ENCODE peak calls at places on chromosomes 5 and 9, in nine cellular contexts. D, W, S, V, F, I, N, Y and R are unnamed samples.

GRCh38 chr5:137360607-137361006 is 138.5 kb downstream of the SPOCK1 start:
- DNase-seq in D (no peak), W (no peak), S (no peak), V (no peak), F (no peak), I (peak), N (no peak), Y (no peak), R (no peak)

GRCh38 chr5:156838966-156839365 is 11.1 kb upstream of the PPP1R2B start:
- DNase-seq in D (no peak), W (no peak), S (no peak), V (no peak), F (no peak), I (no peak), N (no peak), Y (no peak), R (no peak)

GRCh38 chr5:116528519-116529234 is 45.9 kb downstream of the SEMA6A start:
- DNase-seq in D (no peak), W (no peak), S (no peak), V (no peak), F (no peak), I (no peak), N (peak), Y (no peak), R (no peak)

GRCh38 chr9:136807281-136808074 is at the start of gene RABL6:
- DNase-seq in D (peak), W (peak), S (peak), V (peak), F (peak), I (peak), N (peak), Y (peak), R (peak)

GRCh38 chr9:133873006-133873780 is 118.9 kb downstream of the VAV2 start:
- DNase-seq in D (no peak), W (no peak), S (no peak), V (no peak), F (peak), I (no peak), N (no peak), Y (no peak), R (no peak)

GRCh38 chr5:180084638-180085561 is 13.3 kb upstream of the RNF130 start:
- DNase-seq in D (no peak), W (no peak), S (no peak), V (peak), F (no peak), I (no peak), N (peak), Y (no peak), R (no peak)

GRCh38 chr5:153753645-153754432 is 263.4 kb downstream of the GRIA1 start:
- DNase-seq in D (no peak), W (no peak), S (no peak), V (no peak), F (peak), I (no peak), N (no peak), Y (no peak), R (no peak)

GRCh38 chr5:74953961-74954720 is 88.0 kb upstream of the FAM169A start:
- DNase-seq in D (no peak), W (peak), S (no peak), V (no peak), F (peak), I (peak), N (no peak), Y (no peak), R (peak)

GRCh38 chr5:115262066-115262404 is 642 bp downstream of the PGGT1B start:
- DNase-seq in D (no peak), W (peak), S (peak), V (no peak), F (peak), I (peak), N (peak), Y (no peak), R (no peak)

GRCh38 chr5:149528661-149529060 is 22.6 kb downstream of the CSNK1A1 start:
- DNase-seq in D (no peak), W (no peak), S (no peak), V (no peak), F (no peak), I (no peak), N (no peak), Y (no peak), R (no peak)

GRCh38 chr9:18263367-18263766 is 210.6 kb upstream of the ADAMTSL1 start:
- DNase-seq in D (no peak), W (no peak), S (no peak), V (no peak), F (no peak), I (no peak), N (no peak), Y (no peak), R (no peak)

GRCh38 chr9:79707589-79707988 is 135.8 kb downstream of the TLE4 start:
- DNase-seq in D (no peak), W (no peak), S (no peak), V (no peak), F (no peak), I (no peak), N (no peak), Y (no peak), R (no peak)

GRCh38 chr5:34923694-34924461 is 5.5 kb upstream of the DNAJC21 start:
- DNase-seq in D (no peak), W (peak), S (no peak), V (no peak), F (peak), I (peak), N (no peak), Y (no peak), R (peak)

GRCh38 chr9:112135706-112136105 is 39.4 kb downstream of the SUSD1 start:
- DNase-seq in D (no peak), W (no peak), S (no peak), V (no peak), F (peak), I (peak), N (no peak), Y (no peak), R (no peak)

GRCh38 chr5:18305288-18305899 is 671.1 kb downstream of the TAF11L14 start:
- DNase-seq in D (no peak), W (peak), S (no peak), V (no peak), F (peak), I (peak), N (peak), Y (no peak), R (peak)

GRCh38 chr5:87069974-87070608 is 197.6 kb upstream of the RASA1 start:
- DNase-seq in D (no peak), W (peak), S (no peak), V (peak), F (peak), I (peak), N (peak), Y (no peak), R (peak)
- TF ChIP-seq CTCF in D (peak), W (peak), S (no peak), V (no peak), F (peak), I (peak), N (peak), Y (no peak), R (peak)

GRCh38 chr5:13613621-13614020 is 330.9 kb downstream of the DNAH5 start:
- DNase-seq in D (no peak), W (no peak), S (no peak), V (no peak), F (no peak), I (no peak), N (no peak), Y (no peak), R (no peak)
- TF ChIP-seq CTCF in D (no peak), W (no peak), S (no peak), V (no peak), F (no peak), I (no peak), N (no peak), Y (no peak), R (no peak)

GRCh38 chr5:10793785-10794184 is 32.8 kb upstream of the DAP start:
- DNase-seq in D (no peak), W (no peak), S (no peak), V (no peak), F (no peak), I (no peak), N (no peak), Y (no peak), R (no peak)
- TF ChIP-seq CTCF in D (no peak), W (no peak), S (no peak), V (no peak), F (no peak), I (no peak), N (no peak), Y (no peak), R (no peak)

GRCh38 chr5:1292139-1292538 is 2.7 kb downstream of the TERT start:
- DNase-seq in D (no peak), W (no peak), S (no peak), V (no peak), F (no peak), I (no peak), N (no peak), Y (no peak), R (no peak)
- TF ChIP-seq CTCF in D (no peak), W (no peak), S (no peak), V (no peak), F (no peak), I (no peak), N (no peak), Y (no peak), R (no peak)

GRCh38 chr5:177457239-177458121 is 10.9 kb downstream of the PRR7 start:
- DNase-seq in D (peak), W (peak), S (peak), V (peak), F (peak), I (peak), N (peak), Y (peak), R (peak)
- TF ChIP-seq CTCF in D (peak), W (peak), S (peak), V (peak), F (peak), I (peak), N (peak), Y (peak), R (peak)

GRCh38 chr9:127358770-127359169 is 38.2 kb upstream of the SLC2A8 start:
- DNase-seq in D (no peak), W (no peak), S (no peak), V (no peak), F (no peak), I (no peak), N (no peak), Y (no peak), R (no peak)

GRCh38 chr9:127360205-127360604 is 36.8 kb upstream of the SLC2A8 start:
- DNase-seq in D (no peak), W (no peak), S (no peak), V (no peak), F (no peak), I (no peak), N (no peak), Y (no peak), R (no peak)

GRCh38 chr9:127361561-127361960 is 35.4 kb upstream of the SLC2A8 start:
- DNase-seq in D (peak), W (no peak), S (no peak), V (no peak), F (no peak), I (no peak), N (no peak), Y (no peak), R (no peak)

GRCh38 chr9:127362829-127363228 is 34.1 kb upstream of the SLC2A8 start:
- DNase-seq in D (no peak), W (no peak), S (no peak), V (no peak), F (no peak), I (no peak), N (no peak), Y (no peak), R (no peak)

GRCh38 chr9:127360829-127361228 is 36.1 kb upstream of the SLC2A8 start:
- DNase-seq in D (peak), W (peak), S (no peak), V (no peak), F (peak), I (peak), N (peak), Y (no peak), R (no peak)
- TF ChIP-seq CTCF in D (no peak), W (peak), S (no peak), V (no peak), F (peak), I (peak), N (peak), Y (no peak), R (no peak)